ENCODE peak calls at places on chromosomes 5 and 9, in four cellular contexts. One of them, this sample, is unnamed.
A peak's percentile ranks its signal among the peaks of the same experiment; 100 is the strongest.

GRCh38 chr9:35932732-35933131 is 23.4 kb downstream of the SPAAR start:
- DNase-seq in H9: no peak
- DNase-seq in IMR-90: no peak
- DNase-seq in H1: no peak
- DNase-seq in this sample: no peak

GRCh38 chr5:137743031-137743640 is 7.2 kb upstream of the KLHL3 start:
- DNase-seq in H9: peak; percentile 71
- DNase-seq in IMR-90: peak; percentile 77
- DNase-seq in H1: no peak
- DNase-seq in this sample: peak; percentile 89

GRCh38 chr5:159904874-159905273 is 11.4 kb upstream of the ADRA1B start:
- DNase-seq in H9: no peak
- DNase-seq in IMR-90: no peak
- DNase-seq in H1: no peak
- DNase-seq in this sample: no peak

GRCh38 chr5:34660444-34660843 is 4.3 kb downstream of the RAI14 start:
- DNase-seq in H9: no peak
- DNase-seq in IMR-90: peak; percentile 99
- DNase-seq in H1: no peak
- DNase-seq in this sample: no peak

GRCh38 chr9:94923333-94924089 is 197.0 kb downstream of the AOPEP start:
- DNase-seq in H9: no peak
- DNase-seq in IMR-90: no peak
- DNase-seq in H1: no peak
- DNase-seq in this sample: no peak

GRCh38 chr5:138724470-138725146 is 28.6 kb upstream of the CTNNA1 start:
- DNase-seq in H9: no peak
- DNase-seq in IMR-90: no peak
- DNase-seq in H1: no peak
- DNase-seq in this sample: peak; percentile 72

GRCh38 chr5:61969761-61970160 is 336.2 kb upstream of the KIF2A start:
- DNase-seq in H9: no peak
- DNase-seq in IMR-90: peak; percentile 8
- DNase-seq in H1: no peak
- DNase-seq in this sample: no peak

GRCh38 chr9:77851862-77852602 is 179.6 kb downstream of the GNAQ start:
- DNase-seq in H9: no peak
- DNase-seq in IMR-90: no peak
- DNase-seq in H1: no peak
- DNase-seq in this sample: no peak

GRCh38 chr5:150158170-150158949 is 2.7 kb upstream of the PDGFRB start:
- DNase-seq in H9: no peak
- DNase-seq in IMR-90: peak; percentile 40
- DNase-seq in H1: no peak
- DNase-seq in this sample: no peak

GRCh38 chr9:73680831-73681230 is 529.2 kb downstream of the ANXA1 start:
- DNase-seq in H9: no peak
- DNase-seq in IMR-90: no peak
- DNase-seq in H1: no peak
- DNase-seq in this sample: peak; percentile 27

GRCh38 chr5:135537271-135537670 is 1.5 kb upstream of the NEUROG1 start:
- DNase-seq in H9: no peak
- DNase-seq in IMR-90: no peak
- DNase-seq in H1: no peak
- DNase-seq in this sample: no peak

GRCh38 chr9:96856363-96857286 is 2.3 kb upstream of the ZNF782 start:
- DNase-seq in H9: peak; percentile 71
- DNase-seq in IMR-90: peak; percentile 67
- DNase-seq in H1: no peak
- DNase-seq in this sample: peak; percentile 93

GRCh38 chr5:73393606-73394489 is 54.7 kb downstream of the FOXD1 start:
- DNase-seq in H9: no peak
- DNase-seq in IMR-90: no peak
- DNase-seq in H1: no peak
- DNase-seq in this sample: no peak

GRCh38 chr9:36725777-36726356 is 153.2 kb downstream of the MELK start:
- DNase-seq in H9: peak; percentile 79
- DNase-seq in IMR-90: no peak
- DNase-seq in H1: no peak
- DNase-seq in this sample: peak; percentile 61

GRCh38 chr9:89430995-89431394 is 66.9 kb downstream of the SEMA4D start:
- DNase-seq in H9: no peak
- DNase-seq in IMR-90: no peak
- DNase-seq in H1: no peak
- DNase-seq in this sample: no peak

GRCh38 chr5:152388610-152389009 is 16.5 kb downstream of the NMUR2 start:
- DNase-seq in H9: no peak
- DNase-seq in IMR-90: no peak
- DNase-seq in H1: no peak
- DNase-seq in this sample: no peak

GRCh38 chr9:90895786-90896185 is 94.2 kb downstream of the SYK start:
- DNase-seq in H9: no peak
- DNase-seq in IMR-90: no peak
- DNase-seq in H1: no peak
- DNase-seq in this sample: no peak

GRCh38 chr9:128823362-128823902 is 5.1 kb downstream of the ENDOG start:
- DNase-seq in H9: no peak
- DNase-seq in IMR-90: no peak
- DNase-seq in H1: no peak
- DNase-seq in this sample: no peak

GRCh38 chr9:133161542-133161950 is 2.2 kb downstream of the GBGT1 start:
- DNase-seq in H9: no peak
- DNase-seq in IMR-90: no peak
- DNase-seq in H1: no peak
- DNase-seq in this sample: no peak

GRCh38 chr9:138074516-138074915 is 196.9 kb downstream of the CACNA1B start:
- DNase-seq in H9: no peak
- DNase-seq in IMR-90: no peak
- DNase-seq in H1: no peak
- DNase-seq in this sample: no peak

GRCh38 chr9:112711050-112711689 is 6.7 kb downstream of the INIP start:
- DNase-seq in H9: no peak
- DNase-seq in IMR-90: peak; percentile 64
- DNase-seq in H1: no peak
- DNase-seq in this sample: peak; percentile 56

GRCh38 chr9:91571036-91571435 is 147.4 kb upstream of the NFIL3 start:
- DNase-seq in H9: no peak
- DNase-seq in IMR-90: no peak
- DNase-seq in H1: no peak
- DNase-seq in this sample: no peak

GRCh38 chr5:1062761-1063568 is 48.9 kb downstream of the SLC12A7 start:
- DNase-seq in H9: no peak
- DNase-seq in IMR-90: no peak
- DNase-seq in H1: no peak
- DNase-seq in this sample: no peak

GRCh38 chr5:153031326-153031725 is 459.1 kb upstream of the GRIA1 start:
- DNase-seq in H9: no peak
- DNase-seq in IMR-90: no peak
- DNase-seq in H1: no peak
- DNase-seq in this sample: no peak

GRCh38 chr5:98997000-98997399 is 68.2 kb upstream of the CHD1 start:
- DNase-seq in H9: no peak
- DNase-seq in IMR-90: peak; percentile 29
- DNase-seq in H1: no peak
- DNase-seq in this sample: no peak

GRCh38 chr5:88679638-88680037 is 203.3 kb downstream of the MEF2C start:
- DNase-seq in H9: no peak
- DNase-seq in IMR-90: no peak
- DNase-seq in H1: no peak
- DNase-seq in this sample: no peak

GRCh38 chr5:159971038-159971437 is 37.9 kb upstream of the TTC1 start:
- DNase-seq in H9: no peak
- DNase-seq in IMR-90: peak; percentile 84
- DNase-seq in H1: no peak
- DNase-seq in this sample: no peak

GRCh38 chr5:36444582-36444999 is 142.9 kb upstream of the RANBP3L start:
- DNase-seq in H9: no peak
- DNase-seq in IMR-90: no peak
- DNase-seq in H1: no peak
- DNase-seq in this sample: no peak

GRCh38 chr5:51987679-51988209 is 604.5 kb downstream of the ISL1 start:
- DNase-seq in H9: no peak
- DNase-seq in IMR-90: no peak
- DNase-seq in H1: no peak
- DNase-seq in this sample: no peak

GRCh38 chr5:109083937-109084336 is 325.8 kb downstream of the PJA2 start:
- DNase-seq in H9: no peak
- DNase-seq in IMR-90: no peak
- DNase-seq in H1: no peak
- DNase-seq in this sample: no peak

GRCh38 chr5:115432691-115433090 is 111.9 kb downstream of the FEM1C start:
- DNase-seq in H9: no peak
- DNase-seq in IMR-90: peak; percentile 61
- DNase-seq in H1: no peak
- DNase-seq in this sample: no peak

GRCh38 chr5:86909461-86909881 is 291.7 kb downstream of the COX7C start:
- DNase-seq in H9: no peak
- DNase-seq in IMR-90: peak; percentile 75
- DNase-seq in H1: no peak
- DNase-seq in this sample: peak; percentile 4

GRCh38 chr5:89981006-89981405 is 428.6 kb downstream of the CETN3 start:
- DNase-seq in H9: no peak
- DNase-seq in IMR-90: no peak
- DNase-seq in H1: no peak
- DNase-seq in this sample: no peak

GRCh38 chr9:111036068-111036789 is 2.0 kb downstream of the LPAR1 start:
- DNase-seq in H9: peak; percentile 78
- DNase-seq in IMR-90: peak; percentile 68
- DNase-seq in H1: no peak
- DNase-seq in this sample: peak; percentile 94

GRCh38 chr5:28580616-28581015 is 1542.2 kb upstream of the CDH9 start:
- DNase-seq in H9: no peak
- DNase-seq in IMR-90: no peak
- DNase-seq in H1: no peak
- DNase-seq in this sample: no peak

GRCh38 chr9:20496328-20496727 is 126.0 kb downstream of the MLLT3 start:
- DNase-seq in H9: no peak
- DNase-seq in IMR-90: no peak
- DNase-seq in H1: no peak
- DNase-seq in this sample: no peak

GRCh38 chr9:110432253-110432652 is 94.6 kb upstream of the TXNDC8 start:
- DNase-seq in H9: no peak
- DNase-seq in IMR-90: peak; percentile 71
- DNase-seq in H1: no peak
- DNase-seq in this sample: no peak

GRCh38 chr5:122362361-122362760 is 50.3 kb downstream of the SNCAIP start:
- DNase-seq in H9: no peak
- DNase-seq in IMR-90: peak; percentile 51
- DNase-seq in H1: no peak
- DNase-seq in this sample: peak; percentile 61
- H3K27me3 ChIP-seq in H9: no peaks in the 10 kb centered on the region
- H3K27me3 ChIP-seq in IMR-90: no peaks in the 10 kb centered on the region
- H3K27me3 ChIP-seq in H1: no peaks in the 10 kb centered on the region
- H3K27me3 ChIP-seq in this sample: no peaks in the 10 kb centered on the region

GRCh38 chr9:130541533-130541932 is 37.8 kb upstream of the FUBP3 start:
- DNase-seq in H9: no peak
- DNase-seq in IMR-90: no peak
- DNase-seq in H1: no peak
- DNase-seq in this sample: no peak
- H4K5ac ChIP-seq in H9: no peak overlapping the region
- H4K5ac ChIP-seq in IMR-90: no peak overlapping the region
- H4K5ac ChIP-seq in H1: no peak overlapping the region
- H4K5ac ChIP-seq in this sample: no peak overlapping the region

GRCh38 chr5:168820776-168821302 is 241.7 kb upstream of the PANK3 start:
- DNase-seq in H9: no peak
- DNase-seq in IMR-90: no peak
- DNase-seq in H1: no peak
- DNase-seq in this sample: no peak
- H3K27ac ChIP-seq in H9: no peak overlapping the region
- H3K27ac ChIP-seq in IMR-90: no peak overlapping the region
- H3K27ac ChIP-seq in H1: no peak overlapping the region
- H3K27ac ChIP-seq in this sample: no peak overlapping the region

GRCh38 chr5:175872287-175873089 is 1.1 kb downstream of the CPLX2 start:
- DNase-seq in H9: peak; percentile 55
- DNase-seq in IMR-90: no peak
- DNase-seq in H1: no peak
- DNase-seq in this sample: peak; percentile 37
- H3K27me3 ChIP-seq in H9: no peaks in the 10 kb centered on the region
- H3K27me3 ChIP-seq in IMR-90: peaks cover 19% of the 10 kb centered on the region
- H3K27me3 ChIP-seq in H1: peaks cover 19% of the 10 kb centered on the region
- H3K27me3 ChIP-seq in this sample: no peaks in the 10 kb centered on the region

GRCh38 chr9:121652838-121653231 is 1.4 kb downstream of the DAB2IP start:
- DNase-seq in H9: no peak
- DNase-seq in IMR-90: no peak
- DNase-seq in H1: no peak
- DNase-seq in this sample: no peak
- H4K5ac ChIP-seq in H9: no peak overlapping the region
- H4K5ac ChIP-seq in IMR-90: no peak overlapping the region
- H4K5ac ChIP-seq in H1: no peak overlapping the region
- H4K5ac ChIP-seq in this sample: no peak overlapping the region

GRCh38 chr5:14868771-14869170 is 2.8 kb downstream of the ANKH start:
- DNase-seq in H9: no peak
- DNase-seq in IMR-90: no peak
- DNase-seq in H1: no peak
- DNase-seq in this sample: no peak

GRCh38 chr5:14871573-14872069 is at the start of gene ANKH:
- DNase-seq in H9: peak; percentile 72
- DNase-seq in IMR-90: peak; percentile 69
- DNase-seq in H1: no peak
- DNase-seq in this sample: peak; percentile 83

GRCh38 chr5:14869286-14870164 is 2.1 kb downstream of the ANKH start:
- DNase-seq in H9: no peak
- DNase-seq in IMR-90: no peak
- DNase-seq in H1: no peak
- DNase-seq in this sample: no peak

GRCh38 chr5:14871084-14871572 is 450 bp downstream of the ANKH start:
- DNase-seq in H9: no peak
- DNase-seq in IMR-90: no peak
- DNase-seq in H1: no peak
- DNase-seq in this sample: no peak

DNA sequence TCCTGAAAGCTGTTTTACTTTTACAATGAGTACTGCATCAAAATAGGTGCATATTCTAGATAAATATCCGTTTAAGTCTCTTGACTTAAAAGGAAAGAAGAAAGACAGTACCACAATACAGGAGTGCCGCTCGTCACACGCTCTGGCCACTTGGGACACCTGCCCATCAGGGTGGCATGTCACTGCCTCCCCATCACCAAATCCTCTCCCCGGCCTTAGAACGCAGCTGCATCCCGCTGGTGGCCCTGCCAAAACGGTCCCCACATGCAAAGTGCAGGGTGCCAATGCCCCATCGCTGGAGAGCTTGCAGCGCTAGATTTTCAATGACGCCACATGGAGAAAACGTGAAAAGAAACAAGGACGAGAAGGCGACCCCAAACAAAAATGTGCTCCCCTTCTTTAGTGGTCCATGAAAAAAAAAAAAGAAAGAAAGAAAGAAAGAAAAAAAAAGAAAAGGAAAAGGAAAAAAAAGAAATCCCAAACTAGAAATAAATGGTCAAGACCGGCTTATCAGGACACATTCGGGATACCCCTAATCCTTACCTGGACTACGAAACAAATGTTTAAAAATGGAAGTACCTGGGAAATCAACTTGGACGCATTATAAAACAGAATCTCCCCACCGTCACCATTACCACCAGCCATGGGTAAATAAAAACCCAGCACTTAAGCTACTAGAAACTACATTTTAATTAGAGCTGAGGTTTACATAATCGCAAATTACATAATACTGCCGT is 1.1 kb downstream of the ANKH start:
- DNase-seq in H9: no peak
- DNase-seq in IMR-90: no peak
- DNase-seq in H1: no peak
- DNase-seq in this sample: no peak
- H3K27ac ChIP-seq in H9: no peak overlapping the region
- H3K27ac ChIP-seq in IMR-90: no peak overlapping the region
- H3K27ac ChIP-seq in H1: no peak overlapping the region
- H3K27ac ChIP-seq in this sample: no peak overlapping the region

This sample was measured in mesendoderm.